ENCODE peak calls at places on chromosome 7, in seven cellular contexts. B, F, C, U, S, W and K are unnamed samples.

GRCh38 chr7:70540641-70541040 is 591.3 kb upstream of the GALNT17 start:
- DNase-seq in S (no peak), F (no peak), B (no peak), C (no peak), U (no peak), W (no peak), K (no peak)

GRCh38 chr7:18177815-18178660 is 150.4 kb upstream of the PRPS1L1 start:
- DNase-seq in W (peak; percentile 20), S (no peak), U (no peak), B (no peak), F (no peak), C (no peak), K (no peak)

GRCh38 chr7:38070718-38071117 is 107.3 kb upstream of the STARD3NL start:
- DNase-seq in S (peak; percentile 68), F (no peak), C (peak; percentile 45), B (no peak), W (no peak), U (no peak), K (no peak)

GRCh38 chr7:22194633-22195273 is 162.2 kb downstream of the RAPGEF5 start:
- DNase-seq in U (no peak), S (no peak), B (no peak), F (no peak), W (no peak), C (no peak), K (no peak)

GRCh38 chr7:144027070-144027469 is 21.7 kb upstream of the OR2A5 start:
- DNase-seq in C (no peak), W (no peak), F (no peak), B (no peak), U (no peak), S (no peak), K (no peak)

GRCh38 chr7:123191132-123191531 is 8.6 kb downstream of the SLC13A1 start:
- DNase-seq in B (no peak), F (no peak), W (no peak), S (no peak), U (no peak), C (no peak), K (no peak)

GRCh38 chr7:4893929-4894475 is 10.5 kb upstream of the RADIL start:
- DNase-seq in W (no peak), U (no peak), S (no peak), C (no peak), B (no peak), F (no peak), K (no peak)

GRCh38 chr7:69738396-69738889 is 140.2 kb downstream of the AUTS2 start:
- DNase-seq in B (no peak), W (no peak), U (no peak), F (no peak), C (no peak), S (no peak), K (no peak)

GRCh38 chr7:26910221-26910620 is 45.8 kb upstream of the SKAP2 start:
- DNase-seq in S (no peak), W (no peak), B (no peak), U (no peak), C (peak; percentile 51), F (no peak), K (no peak)

GRCh38 chr7:116922545-116922944 is 30.8 kb upstream of the ST7 start:
- DNase-seq in F (no peak), U (no peak), B (no peak), W (no peak), S (no peak), C (no peak), K (no peak)

GRCh38 chr7:1144269-1144771 is 15.7 kb downstream of the ZFAND2A start:
- DNase-seq in C (no peak), F (no peak), U (no peak), B (no peak), S (no peak), W (no peak), K (no peak)

GRCh38 chr7:40579401-40579800 is 444.6 kb downstream of the SUGCT start:
- DNase-seq in C (no peak), W (no peak), B (no peak), S (no peak), U (no peak), F (no peak), K (no peak)

GRCh38 chr7:137970263-137970975 is 31.5 kb downstream of the CREB3L2 start:
- DNase-seq in U (no peak), F (no peak), C (no peak), W (no peak), S (peak; percentile 39), B (no peak), K (no peak)

GRCh38 chr7:118184392-118184899 is 482 bp downstream of the LSM8 start:
- DNase-seq in F (no peak), U (no peak), C (no peak), W (no peak), B (no peak), S (no peak), K (no peak)

GRCh38 chr7:46616636-46617035 is 695.6 kb upstream of the IGFBP3 start:
- DNase-seq in F (no peak), U (no peak), S (no peak), C (no peak), B (no peak), W (no peak), K (no peak)

GRCh38 chr7:100957832-100958421 is 8.6 kb downstream of the MUC3A start:
- DNase-seq in F (no peak), U (no peak), S (peak; percentile 27), W (no peak), B (no peak), C (peak; percentile 42), K (no peak)

GRCh38 chr7:92639213-92639896 is 49.2 kb upstream of the FAM133B start:
- DNase-seq in B (no peak), W (no peak), S (no peak), U (no peak), F (no peak), C (no peak), K (no peak)

GRCh38 chr7:37431413-37431812 is 17.3 kb downstream of the ELMO1 start:
- DNase-seq in U (no peak), S (no peak), C (no peak), B (no peak), W (no peak), F (no peak), K (no peak)

GRCh38 chr7:157970744-157971143 is 616.9 kb downstream of the PTPRN2 start:
- DNase-seq in B (no peak), W (no peak), F (no peak), S (no peak), C (no peak), U (no peak), K (no peak)

GRCh38 chr7:135877799-135878198 is 99.4 kb downstream of the MTPN start:
- DNase-seq in S (no peak), U (no peak), B (no peak), C (no peak), F (no peak), W (no peak), K (no peak)

GRCh38 chr7:32462966-32463365 is 27.2 kb downstream of the LSM5 start:
- DNase-seq in F (no peak), C (no peak), B (no peak), W (no peak), U (no peak), S (no peak), K (no peak)

GRCh38 chr7:111803015-111803758 is 240.9 kb upstream of the IMMP2L start:
- DNase-seq in S (no peak), B (no peak), C (no peak), F (no peak), W (no peak), U (no peak), K (no peak)

GRCh38 chr7:19400771-19401254 is 255.6 kb upstream of the FERD3L start:
- DNase-seq in C (no peak), F (no peak), U (no peak), S (no peak), W (no peak), B (no peak), K (no peak)

GRCh38 chr7:128775744-128776474 is at the start of gene OPN1SW:
- DNase-seq in S (no peak), F (no peak), B (no peak), C (no peak), W (no peak), U (no peak), K (no peak)

GRCh38 chr7:27994639-27995038 is 186.0 kb downstream of the JAZF1 start:
- DNase-seq in C (no peak), F (no peak), W (no peak), B (no peak), U (no peak), S (no peak), K (no peak)

GRCh38 chr7:8120390-8121058 is 141.4 kb downstream of the ICA1 start:
- DNase-seq in C (no peak), W (no peak), F (no peak), S (no peak), U (no peak), B (no peak), K (no peak)

GRCh38 chr7:112789824-112790650 is at the start of gene TMEM168:
- DNase-seq in F (peak; percentile 70), C (peak; percentile 88), S (peak; percentile 88), U (peak; percentile 72), B (peak; percentile 76), W (peak; percentile 85), K (peak; percentile 83)

GRCh38 chr7:12801107-12801506 is 113.7 kb downstream of the ARL4A start:
- DNase-seq in F (no peak), C (no peak), B (no peak), S (no peak), U (no peak), W (no peak), K (no peak)

GRCh38 chr7:70630647-70631457 is 501.1 kb upstream of the GALNT17 start:
- DNase-seq in F (no peak), U (no peak), W (no peak), C (no peak), S (no peak), B (no peak), K (no peak)

GRCh38 chr7:67493386-67493785 is 496.8 kb downstream of the TYW1 start:
- DNase-seq in B (no peak), S (no peak), F (no peak), U (no peak), C (no peak), W (no peak), K (no peak)

GRCh38 chr7:55438765-55439525 is 73.8 kb downstream of the LANCL2 start:
- DNase-seq in S (peak; percentile 26), W (no peak), U (no peak), C (no peak), B (no peak), F (no peak), K (no peak)

GRCh38 chr7:65798111-65799075 is 74.5 kb upstream of the VKORC1L1 start:
- DNase-seq in U (no peak), S (no peak), F (no peak), W (no peak), B (no peak), C (no peak), K (no peak)

GRCh38 chr7:127107601-127108007 is 145.1 kb downstream of the GRM8 start:
- DNase-seq in W (peak; percentile 9), B (no peak), F (no peak), C (peak; percentile 65), U (peak; percentile 72), S (peak; percentile 83), K (peak; percentile 8)